ENCODE peak calls at places on chromosomes 7 and 10, in five cellular contexts. One of them, this sample, is unnamed.

GRCh38 chr7:84108787-84109186 is 85.8 kb downstream of the SEMA3A start:
- DNase-seq in NCI-H187: no peak
- DNase-seq in kidney: no peak
- DNase-seq in stimulated activated CD8-positive, alpha-beta memory T cell treated with anti-CD3 and anti-CD28 coated beads, Interleukin-2, amount 100 ng/mL, for 48 hours: no peak
- DNase-seq in anterior cingulate cortex: no peak
- DNase-seq in this sample: no peak

GRCh38 chr10:93435621-93436385 is 46.3 kb downstream of the MYOF start:
- DNase-seq in NCI-H187: no peak
- DNase-seq in stimulated activated CD8-positive, alpha-beta memory T cell treated with anti-CD3 and anti-CD28 coated beads, Interleukin-2, amount 100 ng/mL, for 48 hours: no peak
- DNase-seq in anterior cingulate cortex: no peak
- DNase-seq in kidney: no peak
- DNase-seq in this sample: no peak

GRCh38 chr7:38215115-38215514 is 37.1 kb downstream of the STARD3NL start:
- DNase-seq in anterior cingulate cortex: no peak
- DNase-seq in kidney: no peak
- DNase-seq in NCI-H187: no peak
- DNase-seq in stimulated activated CD8-positive, alpha-beta memory T cell treated with anti-CD3 and anti-CD28 coated beads, Interleukin-2, amount 100 ng/mL, for 48 hours: no peak
- DNase-seq in this sample: no peak

GRCh38 chr7:45574521-45575500 is 643 bp downstream of the ADCY1 start:
- DNase-seq in kidney: peak
- DNase-seq in stimulated activated CD8-positive, alpha-beta memory T cell treated with anti-CD3 and anti-CD28 coated beads, Interleukin-2, amount 100 ng/mL, for 48 hours: no peak
- DNase-seq in NCI-H187: no peak
- DNase-seq in anterior cingulate cortex: no peak
- DNase-seq in this sample: no peak

GRCh38 chr7:112202819-112203218 is 3.4 kb downstream of the DOCK4 start:
- DNase-seq in stimulated activated CD8-positive, alpha-beta memory T cell treated with anti-CD3 and anti-CD28 coated beads, Interleukin-2, amount 100 ng/mL, for 48 hours: no peak
- DNase-seq in NCI-H187: no peak
- DNase-seq in anterior cingulate cortex: no peak
- DNase-seq in kidney: peak
- DNase-seq in this sample: peak

GRCh38 chr7:31082017-31082416 is 29.9 kb downstream of the ADCYAP1R1 start:
- DNase-seq in anterior cingulate cortex: no peak
- DNase-seq in NCI-H187: no peak
- DNase-seq in stimulated activated CD8-positive, alpha-beta memory T cell treated with anti-CD3 and anti-CD28 coated beads, Interleukin-2, amount 100 ng/mL, for 48 hours: no peak
- DNase-seq in kidney: peak
- DNase-seq in this sample: no peak

GRCh38 chr7:380226-380550 is 90.2 kb downstream of the FOXL3 start:
- DNase-seq in anterior cingulate cortex: no peak
- DNase-seq in NCI-H187: no peak
- DNase-seq in kidney: peak
- DNase-seq in stimulated activated CD8-positive, alpha-beta memory T cell treated with anti-CD3 and anti-CD28 coated beads, Interleukin-2, amount 100 ng/mL, for 48 hours: no peak
- DNase-seq in this sample: no peak

GRCh38 chr7:30810986-30811385 is 39.8 kb downstream of the MINDY4 start:
- DNase-seq in NCI-H187: no peak
- DNase-seq in anterior cingulate cortex: no peak
- DNase-seq in stimulated activated CD8-positive, alpha-beta memory T cell treated with anti-CD3 and anti-CD28 coated beads, Interleukin-2, amount 100 ng/mL, for 48 hours: no peak
- DNase-seq in kidney: no peak
- DNase-seq in this sample: no peak

GRCh38 chr10:17290226-17290625 is 62.2 kb downstream of the VIM start:
- DNase-seq in anterior cingulate cortex: no peak
- DNase-seq in stimulated activated CD8-positive, alpha-beta memory T cell treated with anti-CD3 and anti-CD28 coated beads, Interleukin-2, amount 100 ng/mL, for 48 hours: no peak
- DNase-seq in kidney: no peak
- DNase-seq in NCI-H187: no peak
- DNase-seq in this sample: no peak

GRCh38 chr10:60883187-60883586 is 60.8 kb downstream of the RHOBTB1 start:
- DNase-seq in stimulated activated CD8-positive, alpha-beta memory T cell treated with anti-CD3 and anti-CD28 coated beads, Interleukin-2, amount 100 ng/mL, for 48 hours: no peak
- DNase-seq in NCI-H187: no peak
- DNase-seq in anterior cingulate cortex: no peak
- DNase-seq in kidney: no peak
- DNase-seq in this sample: peak